ENCODE peak calls at places on chromosome 5, in four cellular contexts. K, I, R and V are unnamed samples. For H3K4me1, the result is how much of the 10 kb centered on the place peaks cover.

GRCh38 chr5:176803943-176804498 is 6.3 kb upstream of the UNC5A start:
- DNase-seq in R (peak), K (peak), I (no peak), V (no peak)

GRCh38 chr5:16815432-16815831 is 120.7 kb downstream of the MYO10 start:
- DNase-seq in I (no peak), R (no peak), K (no peak), V (no peak)

GRCh38 chr5:135031146-135031812 is 2.7 kb downstream of the PITX1 start:
- DNase-seq in K (peak), I (no peak), R (peak), V (no peak)

GRCh38 chr5:75018805-75019587 is 33.4 kb downstream of the GCNT4 start:
- DNase-seq in K (no peak), R (no peak), I (no peak), V (no peak)

GRCh38 chr5:150626853-150627276 is 13.6 kb upstream of the SYNPO start:
- DNase-seq in I (no peak), R (no peak), K (no peak), V (no peak)

GRCh38 chr5:66891184-66891925 is 295.2 kb downstream of the MAST4 start:
- DNase-seq in I (no peak), R (peak), K (peak), V (no peak)

GRCh38 chr5:33827335-33827734 is 64.5 kb downstream of the ADAMTS12 start:
- DNase-seq in R (no peak), K (no peak), I (no peak), V (no peak)

GRCh38 chr5:61477788-61478187 is 145.7 kb downstream of the ZSWIM6 start:
- DNase-seq in I (no peak), K (no peak), R (no peak), V (no peak)

GRCh38 chr5:178555771-178556211 is 34.4 kb downstream of the COL23A1 start:
- DNase-seq in R (peak), I (no peak), K (peak), V (no peak)

GRCh38 chr5:139692148-139692547 is 44.0 kb downstream of the CXXC5 start:
- DNase-seq in R (no peak), K (no peak), I (no peak), V (no peak)

GRCh38 chr5:139695183-139695573 is 47.0 kb downstream of the CXXC5 start:
- DNase-seq in R (no peak), I (no peak), K (no peak), V (no peak)

GRCh38 chr5:139694556-139695182 is 46.5 kb downstream of the CXXC5 start:
- DNase-seq in R (no peak), I (no peak), K (no peak), V (no peak)

GRCh38 chr5:139692605-139693340 is 44.6 kb downstream of the CXXC5 start:
- DNase-seq in I (no peak), K (peak), R (peak), V (no peak)

GRCh38 chr5:139693676-139694364 is 45.7 kb downstream of the CXXC5 start:
- DNase-seq in I (no peak), R (no peak), K (no peak), V (no peak)
- H3K27ac ChIP-seq in I (no peak), R (no peak), K (no peak), V (no peak)

DNA sequence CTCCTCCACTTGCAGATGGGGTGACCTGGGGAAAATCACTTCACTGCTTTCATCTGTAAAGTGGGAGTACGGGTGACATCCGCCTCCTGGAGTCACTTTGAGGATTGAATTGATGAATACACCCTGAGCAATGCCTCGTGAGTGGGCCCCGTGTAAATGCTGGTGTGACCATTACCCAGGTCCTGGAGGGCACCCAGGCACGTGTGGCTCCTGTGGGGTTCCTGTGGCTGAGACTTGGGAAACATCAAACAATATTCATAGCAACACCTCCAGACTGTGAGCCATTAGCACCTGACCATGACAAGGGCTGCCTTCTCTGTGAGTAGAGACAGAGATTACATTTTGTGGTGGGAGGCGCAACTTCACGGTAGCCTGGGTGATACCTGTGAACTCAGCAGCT is 11.4 kb downstream of the MRPL36 start:
- DNase-seq in K (no peak), R (no peak), I (no peak), V (no peak)
- H3K4me1 ChIP-seq in K (under half), R (under half), I (under half), V (under half)

DNA sequence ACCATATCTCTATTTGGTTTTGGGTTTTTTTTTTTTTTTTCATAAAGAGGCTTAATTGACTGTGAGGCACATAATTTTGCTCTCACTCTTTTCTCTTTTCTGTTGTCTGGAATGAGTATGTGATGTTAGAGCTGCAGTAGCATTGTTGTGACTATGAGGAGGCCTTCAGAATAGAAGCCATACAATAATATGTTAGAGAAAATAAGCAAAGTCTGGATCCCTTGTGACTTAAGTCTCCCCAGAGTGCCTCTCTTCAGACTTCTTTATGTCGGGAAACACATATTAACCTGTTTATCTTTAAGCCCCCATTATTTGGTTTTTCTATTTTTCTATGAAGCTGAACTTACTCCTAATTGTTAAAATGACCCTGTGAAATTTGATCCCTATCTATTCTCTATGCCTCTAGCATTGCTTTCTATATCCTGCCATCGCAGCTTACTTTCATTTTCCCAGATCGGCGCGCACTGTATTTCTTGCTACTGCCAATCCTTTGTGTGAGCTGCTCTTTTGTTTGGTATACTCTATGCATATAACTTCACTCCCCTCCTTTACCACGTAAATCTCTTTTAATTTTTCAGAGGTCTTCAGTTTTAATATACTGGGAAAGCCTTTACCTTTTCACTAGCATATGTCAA is 372.5 kb upstream of the KCNN2 start:
- DNase-seq in K (no peak), R (no peak), I (no peak), V (no peak)
- H3K4me3 ChIP-seq in K (no peak), R (no peak), I (no peak), V (no peak)

GRCh38 chr5:149284501-149284900 is 12.8 kb downstream of the AFAP1L1 start:
- DNase-seq in R (no peak), K (peak), I (no peak), V (no peak)

GRCh38 chr5:149283611-149284480 is 12.2 kb downstream of the AFAP1L1 start:
- DNase-seq in I (no peak), K (no peak), R (no peak), V (no peak)

GRCh38 chr5:149289307-149289706 is 17.6 kb downstream of the AFAP1L1 start:
- DNase-seq in K (no peak), R (no peak), I (no peak), V (no peak)

GRCh38 chr5:149285153-149285552 is 13.5 kb downstream of the AFAP1L1 start:
- DNase-seq in I (no peak), K (no peak), R (no peak), V (no peak)

DNA sequence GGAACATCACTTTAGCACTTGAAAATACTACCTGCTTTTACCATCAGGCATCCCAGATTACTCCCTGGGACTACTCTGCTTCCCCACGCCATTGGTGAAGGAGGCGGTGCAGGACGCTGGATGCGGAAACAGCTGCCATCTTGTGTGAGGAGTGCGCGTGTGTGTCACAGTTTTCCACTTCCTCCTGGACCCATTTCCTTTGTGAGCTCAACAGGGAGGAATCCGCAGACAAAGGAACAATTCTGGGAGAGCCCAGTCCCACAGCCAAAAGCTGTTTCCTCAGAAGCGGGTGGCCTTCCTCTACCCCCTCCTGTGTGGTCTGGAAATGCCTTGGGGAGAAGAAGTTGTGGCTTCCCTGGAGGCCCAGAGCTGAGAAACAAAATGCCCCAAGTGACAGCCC is 16.8 kb downstream of the AFAP1L1 start:
- DNase-seq in I (no peak), K (no peak), R (no peak), V (no peak)
- H3K27ac ChIP-seq in I (no peak), K (no peak), R (no peak), V (peak)

DNA sequence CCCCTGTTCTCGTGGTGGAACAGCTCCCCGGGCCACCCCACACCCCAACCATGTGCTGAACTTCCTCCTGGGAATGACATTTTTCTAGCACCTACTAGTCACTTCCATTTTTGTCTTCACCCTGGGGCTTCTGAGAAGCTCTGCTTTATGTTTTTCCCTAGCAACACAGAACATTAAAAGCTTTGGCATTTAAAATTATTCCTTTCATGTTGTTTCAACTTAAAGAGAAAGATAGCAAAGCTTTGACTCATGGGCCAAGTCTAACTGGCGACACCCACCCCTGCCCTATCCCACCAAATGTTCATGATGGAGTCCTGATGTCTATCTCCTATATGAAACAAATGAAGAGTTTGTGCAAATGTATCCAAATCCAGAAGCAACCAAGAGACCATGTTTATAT is 22.4 kb downstream of the BOD1 start:
- DNase-seq in R (no peak), K (no peak), I (no peak), V (no peak)
- H3K4me1 ChIP-seq in R (under half), K (under half), I (under half), V (under half)

GRCh38 chr5:157215143-157215825 is 34.6 kb downstream of the ITK start:
- DNase-seq in I (peak), R (no peak), K (no peak), V (no peak)
- H3K4me3 ChIP-seq in I (peak), R (no peak), K (no peak), V (no peak)

GRCh38 chr5:65103674-65104035 is 334.9 kb downstream of the CWC27 start:
- DNase-seq in K (no peak), R (peak), I (no peak), V (no peak)

GRCh38 chr5:65102501-65102825 is 333.7 kb downstream of the CWC27 start:
- DNase-seq in R (no peak), I (no peak), K (no peak), V (no peak)

GRCh38 chr5:65100846-65101678 is 332.3 kb downstream of the CWC27 start:
- DNase-seq in R (peak), K (peak), I (no peak), V (no peak)

GRCh38 chr5:65102826-65103673 is 334.3 kb downstream of the CWC27 start:
- DNase-seq in K (peak), I (peak), R (peak), V (peak)

GRCh38 chr5:65101706-65102105 is 333.0 kb downstream of the CWC27 start:
- DNase-seq in R (no peak), K (no peak), I (no peak), V (no peak)
- H3K27ac ChIP-seq in R (no peak), K (no peak), I (no peak), V (peak)